ENCODE peak calls at places on chromosomes 1 and 21, in seven cellular contexts. One of them, this sample, is unnamed.

GRCh38 chr1:215594640-215595039 is 27.5 kb downstream of the KCTD3 start:
- DNase-seq in MCF 10A: no peak
- DNase-seq in memory B cell: no peak
- DNase-seq in activated T-helper 1 cell treated with anti-CD3 and anti-CD28 coated beads, Interleukin-12 subunit alpha, Interleukin-12 subunit beta, Interleukin-2, Interleukin-4 antibody, amounts not matched to agents 30 ng/mL and 10 ng/mL and 1 ng/mL, durations not matched to agents 14 hours and 24 hours and 36 hours: no peak
- DNase-seq in myocyte: peak
- DNase-seq in kidney tubule cell: no peak
- DNase-seq in glutamatergic neuron: no peak
- DNase-seq in this sample: no peak

GRCh38 chr1:7827134-7827955 is 25.5 kb downstream of the UTS2 start:
- DNase-seq in MCF 10A: no peak
- DNase-seq in memory B cell: peak
- DNase-seq in activated T-helper 1 cell treated with anti-CD3 and anti-CD28 coated beads, Interleukin-12 subunit alpha, Interleukin-12 subunit beta, Interleukin-2, Interleukin-4 antibody, amounts not matched to agents 30 ng/mL and 10 ng/mL and 1 ng/mL, durations not matched to agents 14 hours and 24 hours and 36 hours: peak
- DNase-seq in myocyte: no peak
- DNase-seq in kidney tubule cell: no peak
- DNase-seq in glutamatergic neuron: peak
- DNase-seq in this sample: no peak

GRCh38 chr1:101235696-101236545 is 898 bp upstream of the S1PR1 start:
- DNase-seq in MCF 10A: peak
- DNase-seq in memory B cell: peak
- DNase-seq in activated T-helper 1 cell treated with anti-CD3 and anti-CD28 coated beads, Interleukin-12 subunit alpha, Interleukin-12 subunit beta, Interleukin-2, Interleukin-4 antibody, amounts not matched to agents 30 ng/mL and 10 ng/mL and 1 ng/mL, durations not matched to agents 14 hours and 24 hours and 36 hours: peak
- DNase-seq in myocyte: peak
- DNase-seq in kidney tubule cell: peak
- DNase-seq in glutamatergic neuron: peak
- DNase-seq in this sample: peak

GRCh38 chr1:15337656-15338402 is 71.9 kb upstream of the EFHD2 start:
- DNase-seq in MCF 10A: peak
- DNase-seq in memory B cell: no peak
- DNase-seq in activated T-helper 1 cell treated with anti-CD3 and anti-CD28 coated beads, Interleukin-12 subunit alpha, Interleukin-12 subunit beta, Interleukin-2, Interleukin-4 antibody, amounts not matched to agents 30 ng/mL and 10 ng/mL and 1 ng/mL, durations not matched to agents 14 hours and 24 hours and 36 hours: no peak
- DNase-seq in myocyte: peak
- DNase-seq in kidney tubule cell: peak
- DNase-seq in glutamatergic neuron: no peak
- DNase-seq in this sample: no peak

GRCh38 chr1:14755518-14756252 is 157.2 kb downstream of the KAZN start:
- DNase-seq in MCF 10A: no peak
- DNase-seq in memory B cell: no peak
- DNase-seq in activated T-helper 1 cell treated with anti-CD3 and anti-CD28 coated beads, Interleukin-12 subunit alpha, Interleukin-12 subunit beta, Interleukin-2, Interleukin-4 antibody, amounts not matched to agents 30 ng/mL and 10 ng/mL and 1 ng/mL, durations not matched to agents 14 hours and 24 hours and 36 hours: no peak
- DNase-seq in myocyte: no peak
- DNase-seq in kidney tubule cell: peak
- DNase-seq in glutamatergic neuron: no peak
- DNase-seq in this sample: no peak

GRCh38 chr1:240242601-240243144 is 151.0 kb downstream of the FMN2 start:
- DNase-seq in MCF 10A: peak
- DNase-seq in memory B cell: no peak
- DNase-seq in activated T-helper 1 cell treated with anti-CD3 and anti-CD28 coated beads, Interleukin-12 subunit alpha, Interleukin-12 subunit beta, Interleukin-2, Interleukin-4 antibody, amounts not matched to agents 30 ng/mL and 10 ng/mL and 1 ng/mL, durations not matched to agents 14 hours and 24 hours and 36 hours: no peak
- DNase-seq in myocyte: peak
- DNase-seq in kidney tubule cell: no peak
- DNase-seq in glutamatergic neuron: no peak
- DNase-seq in this sample: no peak

GRCh38 chr1:236495359-236496120 is 28.2 kb upstream of the LGALS8 start:
- DNase-seq in MCF 10A: no peak
- DNase-seq in memory B cell: no peak
- DNase-seq in activated T-helper 1 cell treated with anti-CD3 and anti-CD28 coated beads, Interleukin-12 subunit alpha, Interleukin-12 subunit beta, Interleukin-2, Interleukin-4 antibody, amounts not matched to agents 30 ng/mL and 10 ng/mL and 1 ng/mL, durations not matched to agents 14 hours and 24 hours and 36 hours: no peak
- DNase-seq in myocyte: no peak
- DNase-seq in kidney tubule cell: no peak
- DNase-seq in glutamatergic neuron: no peak
- DNase-seq in this sample: peak

GRCh38 chr1:225427249-225428065 is at the start of gene LBR:
- DNase-seq in MCF 10A: peak
- DNase-seq in memory B cell: no peak
- DNase-seq in activated T-helper 1 cell treated with anti-CD3 and anti-CD28 coated beads, Interleukin-12 subunit alpha, Interleukin-12 subunit beta, Interleukin-2, Interleukin-4 antibody, amounts not matched to agents 30 ng/mL and 10 ng/mL and 1 ng/mL, durations not matched to agents 14 hours and 24 hours and 36 hours: no peak
- DNase-seq in myocyte: peak
- DNase-seq in kidney tubule cell: peak
- DNase-seq in glutamatergic neuron: peak
- DNase-seq in this sample: no peak

GRCh38 chr1:176122282-176122681 is 84.8 kb downstream of the COP1 start:
- DNase-seq in MCF 10A: no peak
- DNase-seq in memory B cell: no peak
- DNase-seq in activated T-helper 1 cell treated with anti-CD3 and anti-CD28 coated beads, Interleukin-12 subunit alpha, Interleukin-12 subunit beta, Interleukin-2, Interleukin-4 antibody, amounts not matched to agents 30 ng/mL and 10 ng/mL and 1 ng/mL, durations not matched to agents 14 hours and 24 hours and 36 hours: no peak
- DNase-seq in myocyte: no peak
- DNase-seq in kidney tubule cell: no peak
- DNase-seq in glutamatergic neuron: no peak
- DNase-seq in this sample: no peak

GRCh38 chr1:60283690-60284089 is 210.1 kb upstream of the C1orf87 start:
- DNase-seq in MCF 10A: no peak
- DNase-seq in memory B cell: no peak
- DNase-seq in activated T-helper 1 cell treated with anti-CD3 and anti-CD28 coated beads, Interleukin-12 subunit alpha, Interleukin-12 subunit beta, Interleukin-2, Interleukin-4 antibody, amounts not matched to agents 30 ng/mL and 10 ng/mL and 1 ng/mL, durations not matched to agents 14 hours and 24 hours and 36 hours: no peak
- DNase-seq in myocyte: peak
- DNase-seq in kidney tubule cell: peak
- DNase-seq in glutamatergic neuron: no peak
- DNase-seq in this sample: no peak

GRCh38 chr1:37658486-37658885 is 23.8 kb upstream of the RSPO1 start:
- DNase-seq in MCF 10A: no peak
- DNase-seq in memory B cell: no peak
- DNase-seq in activated T-helper 1 cell treated with anti-CD3 and anti-CD28 coated beads, Interleukin-12 subunit alpha, Interleukin-12 subunit beta, Interleukin-2, Interleukin-4 antibody, amounts not matched to agents 30 ng/mL and 10 ng/mL and 1 ng/mL, durations not matched to agents 14 hours and 24 hours and 36 hours: no peak
- DNase-seq in myocyte: no peak
- DNase-seq in kidney tubule cell: no peak
- DNase-seq in glutamatergic neuron: no peak
- DNase-seq in this sample: no peak

GRCh38 chr1:2130871-2131289 is 63.7 kb downstream of the FAAP20 start:
- DNase-seq in MCF 10A: no peak
- DNase-seq in memory B cell: no peak
- DNase-seq in activated T-helper 1 cell treated with anti-CD3 and anti-CD28 coated beads, Interleukin-12 subunit alpha, Interleukin-12 subunit beta, Interleukin-2, Interleukin-4 antibody, amounts not matched to agents 30 ng/mL and 10 ng/mL and 1 ng/mL, durations not matched to agents 14 hours and 24 hours and 36 hours: no peak
- DNase-seq in myocyte: no peak
- DNase-seq in kidney tubule cell: no peak
- DNase-seq in glutamatergic neuron: no peak
- DNase-seq in this sample: no peak

GRCh38 chr21:41186763-41187536 is 19.0 kb downstream of the BACE2 start:
- DNase-seq in MCF 10A: no peak
- DNase-seq in memory B cell: no peak
- DNase-seq in activated T-helper 1 cell treated with anti-CD3 and anti-CD28 coated beads, Interleukin-12 subunit alpha, Interleukin-12 subunit beta, Interleukin-2, Interleukin-4 antibody, amounts not matched to agents 30 ng/mL and 10 ng/mL and 1 ng/mL, durations not matched to agents 14 hours and 24 hours and 36 hours: no peak
- DNase-seq in myocyte: no peak
- DNase-seq in kidney tubule cell: no peak
- DNase-seq in glutamatergic neuron: no peak
- DNase-seq in this sample: peak

GRCh38 chr1:22457356-22457755 is 5.7 kb downstream of the ZBTB40 start:
- DNase-seq in MCF 10A: no peak
- DNase-seq in memory B cell: no peak
- DNase-seq in activated T-helper 1 cell treated with anti-CD3 and anti-CD28 coated beads, Interleukin-12 subunit alpha, Interleukin-12 subunit beta, Interleukin-2, Interleukin-4 antibody, amounts not matched to agents 30 ng/mL and 10 ng/mL and 1 ng/mL, durations not matched to agents 14 hours and 24 hours and 36 hours: no peak
- DNase-seq in myocyte: no peak
- DNase-seq in kidney tubule cell: no peak
- DNase-seq in glutamatergic neuron: no peak
- DNase-seq in this sample: no peak

This sample was measured in WTC11.